ENCODE peak calls at places on chromosomes 16 and 17, in four cellular contexts. Y, G, V and F are unnamed samples.

GRCh38 chr16:72427001-72427785 is 255.2 kb upstream of the PMFBP1 start:
- DNase-seq in Y (no peak), G (no peak), V (no peak), F (no peak)

GRCh38 chr17:65553646-65554567 is 7.5 kb downstream of the AXIN2 start:
- DNase-seq in Y (no peak), G (no peak), V (peak), F (no peak)

GRCh38 chr16:1510941-1511351 is 17.8 kb downstream of the TELO2 start:
- DNase-seq in Y (no peak), G (no peak), V (no peak), F (no peak)

GRCh38 chr17:72407336-72408121 is 286.7 kb downstream of the SOX9 start:
- DNase-seq in Y (no peak), G (peak), V (peak), F (peak)

GRCh38 chr17:41635121-41636097 is 11.0 kb upstream of the KRT17 start:
- DNase-seq in Y (no peak), G (no peak), V (peak), F (peak)

GRCh38 chr17:55283256-55283965 is 18.7 kb downstream of the HLF start:
- DNase-seq in Y (no peak), G (no peak), V (no peak), F (no peak)

GRCh38 chr17:76426853-76427252 is 26.1 kb downstream of the UBE2O start:
- DNase-seq in Y (no peak), G (no peak), V (no peak), F (no peak)

GRCh38 chr17:72575542-72576233 is 454.9 kb downstream of the SOX9 start:
- DNase-seq in Y (no peak), G (no peak), V (no peak), F (no peak)

GRCh38 chr16:66845080-66845410 is 831 bp downstream of the CA7 start:
- DNase-seq in Y (no peak), G (no peak), V (no peak), F (no peak)

GRCh38 chr17:29618272-29619065 is 4.2 kb downstream of the CORO6 start:
- DNase-seq in Y (no peak), G (no peak), V (peak), F (no peak)

GRCh38 chr16:50585331-50585776 is 37.2 kb downstream of the NKD1 start:
- DNase-seq in Y (no peak), G (no peak), V (peak), F (peak)

GRCh38 chr16:53766304-53767016 is 62.5 kb downstream of the FTO start:
- DNase-seq in Y (no peak), G (peak), V (no peak), F (no peak)

GRCh38 chr17:9330140-9330902 is 245.3 kb downstream of the STX8 start:
- DNase-seq in Y (no peak), G (no peak), V (no peak), F (no peak)

GRCh38 chr17:57485566-57485865 is 229.2 kb downstream of the MSI2 start:
- DNase-seq in Y (no peak), G (no peak), V (no peak), F (no peak)

GRCh38 chr17:75267403-75268232 is 3.4 kb downstream of the MIF4GD start:
- DNase-seq in Y (no peak), G (peak), V (no peak), F (no peak)

GRCh38 chr16:12082207-12082606 is 105.7 kb downstream of the SNX29 start:
- DNase-seq in Y (no peak), G (no peak), V (no peak), F (no peak)

GRCh38 chr16:79599256-79599836 is 1.2 kb downstream of the MAF start:
- DNase-seq in Y (no peak), G (no peak), V (peak), F (peak)